ENCODE peak calls at places on chromosome 19, in eight cellular contexts. X is endothelial cell, K is GM06990, T is stomach, D is lower lobe of right lung, Z is heart right ventricle, V is endothelial cell of umbilical vein, Q is fibroblast of the aortic adventitia. E is an unnamed sample.

GRCh38 chr19:28454083-28454482 is 758.9 kb downstream of the UQCRFS1 start:
- DNase-seq in X (no peak), K (no peak), T (no peak), D (no peak), Z (no peak), V (no peak), Q (peak), E (no peak)

GRCh38 chr19:42081584-42082258 is 5.8 kb downstream of the ZNF574 start:
- DNase-seq in X (no peak), K (no peak), T (no peak), D (no peak), Z (no peak), V (peak), Q (peak), E (peak)

GRCh38 chr19:3975637-3976087 is 4.8 kb upstream of the DAPK3 start:
- DNase-seq in X (no peak), K (no peak), T (no peak), D (no peak), Z (no peak), V (no peak), Q (no peak), E (peak)

GRCh38 chr19:4552546-4552819 is 7.0 kb downstream of the SEMA6B start:
- DNase-seq in X (no peak), K (no peak), T (no peak), D (no peak), Z (no peak), V (no peak), Q (no peak), E (no peak)

GRCh38 chr19:13978721-13979191 is 26.4 kb downstream of the DCAF15 start:
- DNase-seq in X (peak), K (no peak), T (no peak), D (no peak), Z (no peak), V (no peak), Q (no peak), E (no peak)

GRCh38 chr19:54208784-54209057 is 8.1 kb downstream of the RPS9 start:
- DNase-seq in X (no peak), K (no peak), T (no peak), D (no peak), Z (no peak), V (no peak), Q (peak), E (no peak)

GRCh38 chr19:38263696-38264485 is 482 bp upstream of the SPINT2 start:
- DNase-seq in X (no peak), K (no peak), T (peak), D (no peak), Z (no peak), V (no peak), Q (peak), E (peak)

GRCh38 chr19:37987356-37988332 is 80.6 kb downstream of the SIPA1L3 start:
- DNase-seq in X (peak), K (no peak), T (no peak), D (no peak), Z (no peak), V (no peak), Q (no peak), E (no peak)

GRCh38 chr19:9848060-9848459 is 12.9 kb downstream of the PIN1 start:
- DNase-seq in X (peak), K (no peak), T (no peak), D (no peak), Z (no peak), V (no peak), Q (no peak), E (no peak)

GRCh38 chr19:4042064-4042730 is 24.5 kb downstream of the ZBTB7A start:
- DNase-seq in X (no peak), K (peak), T (no peak), D (no peak), Z (no peak), V (no peak), Q (no peak), E (no peak)

GRCh38 chr19:485122-485521 is 11.2 kb upstream of the MADCAM1 start:
- DNase-seq in X (no peak), K (no peak), T (no peak), D (no peak), Z (no peak), V (no peak), Q (no peak), E (no peak)

GRCh38 chr19:44694184-44694579 is 4.8 kb upstream of the CEACAM16 start:
- DNase-seq in X (no peak), K (no peak), T (no peak), D (no peak), Z (no peak), V (no peak), Q (no peak), E (no peak)

GRCh38 chr19:45906221-45906620 is 3.8 kb upstream of the MYPOP start:
- DNase-seq in X (no peak), K (no peak), T (no peak), D (no peak), Z (no peak), V (no peak), Q (peak), E (peak)

GRCh38 chr19:50365434-50366306 is at the start of gene NAPSA:
- DNase-seq in X (no peak), K (peak), T (no peak), D (peak), Z (no peak), V (no peak), Q (no peak), E (no peak)

GRCh38 chr19:32800757-32801156 is 68.8 kb downstream of the SLC7A9 start:
- DNase-seq in X (no peak), K (no peak), T (no peak), D (no peak), Z (no peak), V (no peak), Q (no peak), E (no peak)

GRCh38 chr19:16373989-16374388 is 49.4 kb downstream of the KLF2 start:
- DNase-seq in X (no peak), K (no peak), T (no peak), D (no peak), Z (no peak), V (no peak), Q (no peak), E (no peak)

GRCh38 chr19:13797058-13797440 is 1.8 kb downstream of the ZSWIM4 start:
- DNase-seq in X (no peak), K (no peak), T (no peak), D (no peak), Z (no peak), V (no peak), Q (no peak), E (no peak)

GRCh38 chr19:16886305-16886880 is 2.4 kb upstream of the F2RL3 start:
- DNase-seq in X (no peak), K (no peak), T (no peak), D (peak), Z (peak), V (peak), Q (peak), E (no peak)

GRCh38 chr19:11400695-11401291 is 16.7 kb upstream of the EPOR start:
- DNase-seq in X (no peak), K (no peak), T (no peak), D (no peak), Z (no peak), V (no peak), Q (no peak), E (no peak)
- TF ChIP-seq CTCF in X (no peak), K (no peak), T (no peak), D (no peak), Z (no peak), V (no peak), Q (no peak), E (no peak)

GRCh38 chr19:58088521-58089052 is 9.4 kb downstream of the ZSCAN18 start:
- DNase-seq in X (no peak), K (no peak), T (no peak), D (no peak), Z (no peak), V (no peak), Q (no peak), E (no peak)
- TF ChIP-seq CTCF in X (no peak), K (no peak), T (no peak), D (no peak), Z (no peak), V (no peak), Q (no peak), E (no peak)

GRCh38 chr19:49017666-49018351 is 918 bp upstream of the LHB start:
- DNase-seq in X (peak), K (peak), T (peak), D (peak), Z (peak), V (peak), Q (peak), E (peak)
- TF ChIP-seq CTCF in X (peak), K (peak), T (no peak), D (peak), Z (peak), V (peak), Q (peak), E (peak)

GRCh38 chr19:48471836-48472235 is 2.7 kb downstream of the CYTH2 start:
- DNase-seq in X (no peak), K (no peak), T (no peak), D (no peak), Z (no peak), V (no peak), Q (no peak), E (no peak)
- TF ChIP-seq CTCF in X (no peak), K (no peak), T (no peak), D (no peak), Z (no peak), V (no peak), Q (no peak), E (no peak)

GRCh38 chr19:40530091-40530901 is 46.4 kb upstream of the SHKBP1 start:
- DNase-seq in X (peak), K (no peak), T (no peak), D (no peak), Z (no peak), V (no peak), Q (no peak), E (no peak)
- TF ChIP-seq CTCF in X (no peak), K (peak), T (no peak), D (no peak), Z (no peak), V (no peak), Q (peak), E (peak)

GRCh38 chr19:43316591-43317319 is 36.7 kb upstream of the CD177 start:
- DNase-seq in X (no peak), K (no peak), T (peak), D (no peak), Z (no peak), V (no peak), Q (peak), E (no peak)
- TF ChIP-seq CTCF in X (no peak), K (peak), T (no peak), D (no peak), Z (no peak), V (no peak), Q (peak), E (peak)

GRCh38 chr19:51887522-51888498 is at the start of gene ZNF577:
- DNase-seq in X (peak), K (peak), T (peak), D (peak), Z (peak), V (peak), Q (peak), E (peak)

GRCh38 chr19:51884713-51885112 is 3.0 kb downstream of the ZNF577 start:
- DNase-seq in X (no peak), K (no peak), T (no peak), D (no peak), Z (no peak), V (no peak), Q (no peak), E (no peak)

DNA sequence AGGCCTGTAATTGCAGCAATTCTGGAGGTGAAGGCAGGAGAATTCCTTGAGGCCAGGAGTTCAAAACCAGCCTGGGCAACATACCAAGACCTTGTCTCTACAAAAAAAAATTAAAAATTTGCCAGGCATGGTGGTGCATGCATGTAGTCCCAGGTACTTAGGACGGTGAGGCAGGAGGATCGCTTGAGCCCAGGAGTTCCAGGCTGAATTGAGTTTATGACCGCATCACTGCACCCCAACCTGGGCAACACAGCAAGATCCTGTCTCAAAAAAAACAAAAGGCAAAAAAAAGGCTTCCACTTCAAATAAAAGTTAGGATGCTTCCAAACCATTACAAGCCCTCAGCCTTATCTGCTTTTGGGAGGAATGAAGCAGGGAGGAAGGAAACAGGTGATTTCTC is 5.2 kb downstream of the ZNF577 start:
- DNase-seq in X (no peak), K (no peak), T (no peak), D (no peak), Z (no peak), V (no peak), Q (no peak), E (no peak)
- TF ChIP-seq CTCF in X (no peak), K (no peak), T (no peak), D (no peak), Z (no peak), V (no peak), Q (no peak), E (no peak)

GRCh38 chr19:30678168-30678567 is 306.0 kb downstream of the ZNF536 start:
- DNase-seq in X (no peak), K (no peak), T (no peak), D (no peak), Z (no peak), V (no peak), Q (no peak), E (no peak)
- TF ChIP-seq CTCF in X (no peak), K (no peak), T (no peak), D (no peak), Z (no peak), V (no peak), Q (no peak), E (no peak)

GRCh38 chr19:8503506-8503905 is 1.1 kb upstream of the PRAM1 start:
- DNase-seq in X (no peak), K (no peak), T (no peak), D (peak), Z (no peak), V (no peak), Q (no peak), E (no peak)

GRCh38 chr19:8510589-8511115 is 3.3 kb downstream of the ZNF414 start:
- DNase-seq in X (no peak), K (no peak), T (no peak), D (no peak), Z (no peak), V (no peak), Q (no peak), E (no peak)

GRCh38 chr19:8505680-8506401 is 3.4 kb upstream of the PRAM1 start:
- DNase-seq in X (peak), K (peak), T (peak), D (peak), Z (peak), V (peak), Q (peak), E (peak)

GRCh38 chr19:8504171-8504570 is 1.7 kb upstream of the PRAM1 start:
- DNase-seq in X (no peak), K (no peak), T (no peak), D (no peak), Z (no peak), V (no peak), Q (no peak), E (no peak)

DNA sequence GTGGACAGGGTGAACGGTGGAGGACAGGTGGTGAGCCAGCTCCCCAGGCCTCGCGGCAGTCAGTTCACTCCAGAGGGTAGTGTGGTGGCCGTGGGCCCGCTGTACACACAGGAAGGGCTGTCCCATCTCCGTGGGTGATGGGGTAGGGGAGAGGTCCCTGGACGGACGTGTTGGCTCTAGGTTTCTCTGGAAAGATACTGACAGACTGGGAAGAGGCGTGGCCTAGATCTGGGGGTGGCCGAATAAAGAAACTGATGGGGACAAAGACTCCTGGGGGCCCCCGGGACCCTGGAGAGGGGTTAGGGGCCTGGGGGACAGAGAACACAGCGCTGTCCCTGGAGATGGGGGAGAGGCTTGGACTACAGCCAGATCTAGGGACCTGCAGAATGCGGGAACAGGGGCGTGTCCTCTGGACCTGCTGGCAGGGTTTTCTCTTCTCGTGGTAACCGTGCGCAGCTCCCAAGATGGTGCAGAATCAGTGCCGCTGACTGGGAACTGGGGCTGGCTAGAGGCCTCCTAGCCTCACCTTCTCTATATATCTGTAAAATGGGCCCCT is 4.0 kb upstream of the PRAM1 start:
- DNase-seq in X (no peak), K (no peak), T (no peak), D (no peak), Z (no peak), V (no peak), Q (no peak), E (no peak)
- TF ChIP-seq CTCF in X (no peak), K (no peak), T (no peak), D (peak), Z (no peak), V (peak), Q (no peak), E (peak)

E was measured in HFFc6.